ENCODE peak calls at places on chromosomes 6 and 20, in five cellular contexts. A is activated T-helper 2 cell treated with anti-CD3 and anti-CD28 coated beads, Interferon-gamma antibody, Interleukin-2, Interleukin-4, amounts not matched to agents 10 μg/mL and 5 μg/mL and 100 μg/mL, durations not matched to agents 14 hours and 24 hours and 36 hours; F is AG10803; P is caudate nucleus; J is T-helper 2 cell. Y is an unnamed sample.

GRCh38 chr6:143064996-143065683 is 4.5 kb downstream of the AIG1 start:
- DNase-seq in A (no peak), F (peak; percentile 58), P (no peak), J (no peak), Y (peak; percentile 44)

GRCh38 chr20:956330-956951 is 40.3 kb upstream of the ANGPT4 start:
- DNase-seq in A (peak; percentile 59), F (peak; percentile 46), P (peak; percentile 55), J (peak; percentile 66), Y (peak; percentile 60)

GRCh38 chr6:13367396-13367795 is 39.1 kb upstream of the TBC1D7 start:
- DNase-seq in A (no peak), F (no peak), P (no peak), J (no peak), Y (no peak)

GRCh38 chr6:8982659-8983058 is 547.3 kb upstream of the SLC35B3 start:
- DNase-seq in A (no peak), F (no peak), P (no peak), J (no peak), Y (no peak)

GRCh38 chr20:31757254-31757653 is 18.2 kb downstream of the TPX2 start:
- DNase-seq in A (no peak), F (no peak), P (no peak), J (no peak), Y (no peak)

GRCh38 chr20:13158339-13158738 is 62.7 kb upstream of the ISM1 start:
- DNase-seq in A (no peak), F (no peak), P (no peak), J (no peak), Y (no peak)

GRCh38 chr20:19451591-19452295 is 239.3 kb downstream of the SLC24A3 start:
- DNase-seq in A (no peak), F (no peak), P (no peak), J (no peak), Y (no peak)

GRCh38 chr6:17484201-17484606 is 90.8 kb downstream of the CAP2 start:
- DNase-seq in A (no peak), F (no peak), P (no peak), J (no peak), Y (no peak)

GRCh38 chr20:35598899-35599775 is 16.5 kb upstream of the SPAG4 start:
- DNase-seq in A (no peak), F (no peak), P (no peak), J (no peak), Y (no peak)

GRCh38 chr20:24493661-24494459 is 24.4 kb downstream of the SYNDIG1 start:
- DNase-seq in A (no peak), F (no peak), P (no peak), J (no peak), Y (no peak)

GRCh38 chr6:5115168-5115567 is 30.0 kb downstream of the PPP1R3G start:
- DNase-seq in A (no peak), F (peak; percentile 50), P (no peak), J (no peak), Y (peak; percentile 36)

GRCh38 chr6:111347589-111347988 is 135.4 kb downstream of the REV3L start:
- DNase-seq in A (no peak), F (no peak), P (no peak), J (no peak), Y (no peak)

GRCh38 chr20:16575390-16576140 is 2.3 kb upstream of the KIF16B start:
- DNase-seq in A (no peak), F (no peak), P (no peak), J (no peak), Y (no peak)

GRCh38 chr6:18262812-18263560 is 1.3 kb downstream of the DEK start:
- DNase-seq in A (peak; percentile 38), F (no peak), P (no peak), J (no peak), Y (peak; percentile 28)

GRCh38 chr6:152636675-152637421 is at the start of gene SYNE1:
- DNase-seq in A (no peak), F (no peak), P (peak; percentile 38), J (no peak), Y (peak; percentile 41)

GRCh38 chr6:16752206-16752867 is 8.9 kb downstream of the ATXN1 start:
- DNase-seq in A (no peak), F (peak; percentile 92), P (no peak), J (no peak), Y (peak; percentile 93)

GRCh38 chr6:149233056-149233715 is 84.3 kb upstream of the TAB2 start:
- DNase-seq in A (peak; percentile 65), F (peak; percentile 72), P (no peak), J (peak; percentile 26), Y (peak; percentile 95)

GRCh38 chr20:48817367-48818030 is 10.3 kb downstream of the PREX1 start:
- DNase-seq in A (no peak), F (no peak), P (no peak), J (no peak), Y (no peak)

GRCh38 chr20:58676161-58676560 is 16.4 kb upstream of the NPEPL1 start:
- DNase-seq in A (no peak), F (no peak), P (no peak), J (no peak), Y (no peak)

GRCh38 chr6:117232191-117232590 is 33.2 kb upstream of the VGLL2 start:
- DNase-seq in A (no peak), F (no peak), P (no peak), J (no peak), Y (no peak)

GRCh38 chr6:154432533-154433476 is 76.2 kb upstream of the IPCEF1 start:
- DNase-seq in A (no peak), F (no peak), P (no peak), J (no peak), Y (peak; percentile 88)

GRCh38 chr6:129239825-129240491 is 357.0 kb downstream of the LAMA2 start:
- DNase-seq in A (no peak), F (no peak), P (no peak), J (no peak), Y (no peak)

GRCh38 chr6:147131728-147132127 is 72.5 kb upstream of the STXBP5 start:
- DNase-seq in A (no peak), F (peak; percentile 36), P (peak; percentile 6), J (no peak), Y (no peak)

GRCh38 chr6:43621836-43622180 is 7.3 kb downstream of the GTPBP2 start:
- DNase-seq in A (no peak), F (no peak), P (no peak), J (no peak), Y (no peak)

GRCh38 chr6:90818163-90818562 is 231.3 kb upstream of the MAP3K7 start:
- DNase-seq in A (no peak), F (peak; percentile 1), P (no peak), J (no peak), Y (no peak)

GRCh38 chr20:10352934-10353866 is 80.8 kb downstream of the MKKS start:
- DNase-seq in A (no peak), F (no peak), P (no peak), J (no peak), Y (no peak)

GRCh38 chr6:31945507-31946369 is at the start of gene CFB:
- DNase-seq in A (no peak), F (peak; percentile 82), P (no peak), J (no peak), Y (peak; percentile 82)

GRCh38 chr20:60055740-60056139 is 97.5 kb downstream of the CDH26 start:
- DNase-seq in A (peak; percentile 49), F (peak; percentile 34), P (peak; percentile 11), J (no peak), Y (peak; percentile 46)

GRCh38 chr6:132872923-132873322 is 58.6 kb downstream of the RPS12 start:
- DNase-seq in A (no peak), F (no peak), P (no peak), J (no peak), Y (no peak)

GRCh38 chr6:90008189-90008907 is 114.1 kb downstream of the GJA10 start:
- DNase-seq in A (no peak), F (no peak), P (no peak), J (no peak), Y (no peak)

GRCh38 chr6:170410241-170410640 is 103.7 kb downstream of the FAM120B start:
- DNase-seq in A (no peak), F (no peak), P (no peak), J (no peak), Y (no peak)

GRCh38 chr6:14023855-14024254 is 93.7 kb upstream of the CD83 start:
- DNase-seq in A (no peak), F (no peak), P (no peak), J (no peak), Y (peak; percentile 6)

GRCh38 chr20:39661833-39662232 is 699.7 kb downstream of the DHX35 start:
- DNase-seq in A (no peak), F (peak; percentile 75), P (no peak), J (no peak), Y (peak; percentile 80)

GRCh38 chr20:20452254-20452676 is 84.4 kb downstream of the INSM1 start:
- DNase-seq in A (peak; percentile 39), F (peak; percentile 53), P (peak; percentile 96), J (peak; percentile 46), Y (peak; percentile 63)

GRCh38 chr6:168155193-168155592 is 76.2 kb upstream of the FRMD1 start:
- DNase-seq in A (no peak), F (peak; percentile 46), P (no peak), J (no peak), Y (peak; percentile 63)

GRCh38 chr6:8674088-8674487 is 238.7 kb upstream of the SLC35B3 start:
- DNase-seq in A (no peak), F (no peak), P (no peak), J (no peak), Y (no peak)

Y was measured in EH.